ENCODE peak calls at places on chromosome 22, in nine cellular contexts. T is CD8-positive, alpha-beta T cell; V is kidney; O is GM12878; J is ovary; P is AG04450; X is psoas muscle; U is upper lobe of right lung; S is upper lobe of left lung. C is an unnamed sample.

GRCh38 chr22:23127055-23127756 is 14.6 kb downstream of the RSPH14 start:
- DNase-seq in T (no peak), V (no peak), O (no peak), J (no peak), P (no peak), X (no peak), U (no peak), S (no peak), C (no peak)

GRCh38 chr22:24592846-24593809 is at the start of gene LRRC75B:
- DNase-seq in T (no peak), V (peak), O (no peak), J (peak), P (peak), X (peak), U (peak), S (peak), C (no peak)

GRCh38 chr22:28810839-28811491 is 10.6 kb upstream of the XBP1 start:
- DNase-seq in T (peak), V (peak), O (no peak), J (no peak), P (no peak), X (no peak), U (no peak), S (no peak), C (no peak)

GRCh38 chr22:23180893-23181762 is 819 bp downstream of the BCR start:
- DNase-seq in T (peak), V (peak), O (no peak), J (peak), P (no peak), X (peak), U (no peak), S (peak), C (no peak)

GRCh38 chr22:36287881-36288515 is 35.1 kb downstream of the APOL1 start:
- DNase-seq in T (no peak), V (peak), O (no peak), J (peak), P (no peak), X (no peak), U (peak), S (peak), C (no peak)

GRCh38 chr22:37492428-37493344 is 6.5 kb upstream of the MFNG start:
- DNase-seq in T (peak), V (no peak), O (no peak), J (no peak), P (no peak), X (no peak), U (peak), S (peak), C (no peak)

GRCh38 chr22:27507935-27508504 is 293.5 kb downstream of the MN1 start:
- DNase-seq in T (no peak), V (no peak), O (no peak), J (no peak), P (no peak), X (no peak), U (no peak), S (no peak), C (no peak)

GRCh38 chr22:49372530-49373288 is 455.0 kb downstream of the BRD1 start:
- DNase-seq in T (no peak), V (peak), O (no peak), J (no peak), P (no peak), X (no peak), U (peak), S (no peak), C (peak)

DNA sequence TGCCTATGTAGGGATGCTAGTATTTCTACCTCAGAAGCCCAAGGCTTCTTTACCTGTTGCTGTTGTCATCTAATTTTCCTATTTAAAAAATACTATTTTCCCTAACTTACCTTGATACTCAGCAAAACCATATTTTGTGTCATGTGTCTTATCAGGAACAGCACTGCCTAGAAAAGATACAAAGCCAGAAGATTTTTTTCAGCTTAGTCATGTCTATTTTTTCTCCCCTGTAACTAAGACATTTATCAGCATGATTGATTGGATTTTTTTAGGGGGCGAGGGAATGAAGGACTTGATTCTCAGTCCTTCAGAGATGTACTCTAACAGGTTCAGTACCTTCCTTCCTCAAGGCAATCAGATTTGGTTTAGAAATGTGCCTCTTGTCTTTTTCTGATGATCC is 3.5 kb upstream of the PIK3IP1 start:
- DNase-seq in T (no peak), V (no peak), O (no peak), J (no peak), P (no peak), X (no peak), U (no peak), S (no peak), C (no peak)
- H3K27ac ChIP-seq in T (peak), V (peak), O (no peak), J (peak), P (no peak), X (peak), U (peak), S (peak), C (peak)

GRCh38 chr22:47448231-47449035 is 686.0 kb downstream of the TBC1D22A start:
- DNase-seq in T (no peak), V (peak), O (no peak), J (no peak), P (no peak), X (no peak), U (no peak), S (peak), C (peak)
- TF ChIP-seq CTCF in T (no peak), V (no peak), O (no peak), J (no peak), P (no peak), X (no peak), U (no peak), S (no peak), C (no peak)

DNA sequence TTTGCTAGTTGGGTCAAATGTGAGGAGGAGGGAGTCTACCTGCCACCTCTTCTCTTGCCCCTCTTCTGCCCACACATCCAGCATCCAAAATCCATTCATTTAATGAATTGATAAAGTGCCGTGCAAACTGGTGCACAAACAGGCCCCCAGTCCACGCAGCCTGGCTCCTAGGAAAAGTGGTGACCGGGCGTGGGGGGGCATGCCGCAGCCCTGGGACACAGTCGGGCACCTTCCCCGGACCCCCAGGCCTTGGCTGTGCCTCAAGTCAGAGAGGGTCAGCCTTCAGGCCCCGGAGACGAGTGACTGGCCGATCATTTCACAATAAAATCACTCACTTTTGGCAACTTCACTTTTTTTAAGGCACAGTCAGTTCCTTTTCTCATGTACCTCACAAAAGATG is 8.1 kb downstream of the CDPF1 start:
- DNase-seq in T (no peak), V (no peak), O (no peak), J (no peak), P (no peak), X (no peak), U (no peak), S (peak), C (no peak)
- H3K27ac ChIP-seq in T (no peak), V (no peak), O (no peak), J (no peak), P (no peak), X (no peak), U (no peak), S (no peak), C (no peak)

DNA sequence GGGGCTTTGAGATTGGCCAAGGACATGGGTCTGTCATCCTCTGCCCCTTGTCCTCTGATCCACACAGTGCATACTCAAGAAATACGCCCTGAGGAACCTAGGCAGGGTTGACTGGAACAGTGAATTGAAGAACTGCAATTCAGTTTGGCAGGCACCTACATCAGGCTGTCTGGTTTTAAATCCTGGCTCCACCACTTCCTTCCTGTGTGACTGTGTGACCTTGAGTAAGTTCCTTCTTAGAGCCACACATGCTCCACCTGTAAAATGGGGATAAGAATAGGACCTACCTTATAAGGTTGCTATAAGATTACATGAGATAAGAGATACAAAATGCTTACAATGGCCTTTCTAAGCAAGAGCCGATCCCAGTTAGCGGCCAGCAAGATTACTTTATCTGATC is 15.8 kb upstream of the TCF20 start:
- DNase-seq in T (no peak), V (no peak), O (no peak), J (no peak), P (no peak), X (no peak), U (no peak), S (no peak), C (no peak)
- TF ChIP-seq CTCF in T (no peak), V (no peak), O (no peak), J (no peak), P (no peak), X (no peak), U (no peak), S (no peak), C (no peak)

GRCh38 chr22:44192811-44193536 is 12.2 kb downstream of the PARVG start:
- DNase-seq in T (no peak), V (peak), O (no peak), J (peak), P (no peak), X (no peak), U (no peak), S (no peak), C (no peak)
- H3K27ac ChIP-seq in T (no peak), V (no peak), O (no peak), J (no peak), P (no peak), X (no peak), U (no peak), S (no peak), C (no peak)

GRCh38 chr22:39175127-39176066 is 22.9 kb upstream of the CBX7 start:
- DNase-seq in T (no peak), V (peak), O (no peak), J (peak), P (no peak), X (no peak), U (no peak), S (peak), C (no peak)
- TF ChIP-seq CTCF in T (no peak), V (no peak), O (no peak), J (no peak), P (no peak), X (no peak), U (no peak), S (no peak), C (no peak)

GRCh38 chr22:50710886-50711285 is 27.1 kb upstream of the ACR start:
- DNase-seq in T (no peak), V (peak), O (no peak), J (no peak), P (no peak), X (no peak), U (peak), S (no peak), C (no peak)
- H3K27ac ChIP-seq in T (no peak), V (no peak), O (no peak), J (no peak), P (no peak), X (no peak), U (no peak), S (no peak), C (no peak)

DNA sequence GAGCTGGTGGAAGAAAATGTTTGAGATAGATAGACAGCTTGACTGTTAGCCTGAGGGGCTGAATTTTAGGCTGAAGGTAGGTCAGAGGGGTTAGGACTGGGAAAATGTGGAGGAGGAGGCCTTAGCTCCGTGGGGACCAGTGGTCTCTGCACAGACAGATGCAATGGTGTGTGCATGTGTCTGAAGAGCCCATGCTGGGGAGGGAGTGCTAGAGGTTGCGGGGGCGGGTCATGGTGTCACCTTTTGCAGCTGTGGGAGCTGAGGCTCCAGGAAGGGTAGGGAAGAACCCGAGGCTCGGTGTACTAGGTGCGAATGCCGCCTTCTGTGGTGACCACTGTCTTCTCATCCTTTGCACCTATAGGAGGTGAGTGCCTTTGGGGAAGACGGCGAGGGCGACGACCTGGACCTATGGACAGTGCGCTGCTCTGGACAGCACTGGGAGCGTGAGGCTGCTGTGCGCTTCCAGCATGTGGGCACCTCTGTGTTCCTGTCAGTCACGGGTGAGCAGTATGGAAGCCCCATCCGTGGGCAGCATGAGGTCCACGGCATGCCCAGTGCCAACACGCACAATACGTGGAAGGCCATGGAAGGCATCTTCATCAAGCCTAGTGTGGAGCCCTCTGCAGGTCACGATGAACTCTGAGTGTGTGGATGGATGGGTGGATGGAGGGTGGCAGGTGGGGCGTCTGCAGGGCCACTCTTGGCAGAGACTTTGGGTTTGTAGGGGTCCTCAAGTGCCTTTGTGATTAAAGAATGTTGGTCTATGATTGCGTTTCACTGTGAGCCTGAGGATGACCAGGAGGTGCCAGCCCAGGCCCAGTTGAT is 1.6 kb downstream of the SDF2L1 start:
- DNase-seq in T (no peak), V (no peak), O (no peak), J (no peak), P (no peak), X (no peak), U (no peak), S (peak), C (no peak)
- TF ChIP-seq CTCF in T (no peak), V (no peak), O (peak), J (no peak), P (no peak), X (no peak), U (no peak), S (no peak), C (no peak)

GRCh38 chr22:40544758-40545157 is 91.8 kb downstream of the MRTFA start:
- DNase-seq in T (no peak), V (no peak), O (no peak), J (no peak), P (no peak), X (no peak), U (no peak), S (no peak), C (no peak)
- H3K27ac ChIP-seq in T (no peak), V (no peak), O (no peak), J (no peak), P (no peak), X (no peak), U (no peak), S (no peak), C (no peak)